ENCODE peak calls at places on chromosomes 11 and 22, in six cellular contexts. Y, A, B, J, U and F are unnamed samples.

GRCh38 chr11:33445761-33446161 is 188.6 kb downstream of the HIPK3 start:
- DNase-seq in Y (no peak), A (peak), B (no peak), J (no peak), U (peak), F (no peak)

GRCh38 chr11:535519-536454 is at the start of gene HRAS:
- DNase-seq in Y (peak), A (peak), B (peak), J (peak), U (peak), F (peak)

GRCh38 chr22:39960791-39961746 is 872 bp downstream of the TMA7B start:
- DNase-seq in Y (peak), A (peak), B (no peak), J (peak), U (peak), F (peak)

GRCh38 chr22:19691721-19692341 is 22.5 kb upstream of the SEPTIN5 start:
- DNase-seq in Y (no peak), A (peak), B (no peak), J (no peak), U (peak), F (no peak)

GRCh38 chr11:15835705-15836411 is 520.5 kb downstream of the SOX6 start:
- DNase-seq in Y (no peak), A (no peak), B (no peak), J (no peak), U (no peak), F (no peak)

GRCh38 chr11:65066805-65067291 is 8.5 kb upstream of the NAALADL1 start:
- DNase-seq in Y (no peak), A (no peak), B (no peak), J (no peak), U (no peak), F (no peak)

GRCh38 chr22:42473484-42474193 is 41.4 kb upstream of the NFAM1 start:
- DNase-seq in Y (no peak), A (peak), B (no peak), J (no peak), U (peak), F (peak)

GRCh38 chr11:88398372-88399140 is 61.0 kb upstream of the CTSC start:
- DNase-seq in Y (no peak), A (peak), B (no peak), J (no peak), U (peak), F (no peak)

GRCh38 chr11:118853693-118854092 is 30.0 kb upstream of the CXCR5 start:
- DNase-seq in Y (no peak), A (no peak), B (no peak), J (no peak), U (no peak), F (no peak)

GRCh38 chr11:65266210-65266609 is 4.4 kb downstream of the POLA2 start:
- DNase-seq in Y (no peak), A (no peak), B (no peak), J (no peak), U (no peak), F (no peak)

GRCh38 chr11:118260353-118260752 is 3.7 kb downstream of the MPZL2 start:
- DNase-seq in Y (no peak), A (no peak), B (no peak), J (peak), U (no peak), F (no peak)

GRCh38 chr11:92249156-92249753 is 24.6 kb downstream of the FAT3 start:
- DNase-seq in Y (no peak), A (no peak), B (no peak), J (no peak), U (no peak), F (no peak)

GRCh38 chr11:83051760-83052671 is 19.7 kb downstream of the RAB30 start:
- DNase-seq in Y (no peak), A (peak), B (peak), J (no peak), U (peak), F (no peak)

GRCh38 chr11:64028398-64029115 is 7.2 kb upstream of the FLRT1 start:
- DNase-seq in Y (no peak), A (no peak), B (no peak), J (no peak), U (peak), F (no peak)